ENCODE peak calls at places on chromosomes 11 and 22, in six cellular contexts. Q is thoracic aorta; L is CD8-positive, alpha-beta memory T cell; R is neural progenitor cell; Y is small intestine; M is cardiac muscle cell. T is an unnamed sample. For H3K27me3, the result is how much of the 10 kb centered on the place peaks cover.

GRCh38 chr11:11430431-11430830 is 77.4 kb upstream of the CSNK2A3 start:
- DNase-seq in Y (no peak), Q (no peak), L (no peak), R (no peak), M (no peak), T (no peak)

GRCh38 chr11:72725731-72726042 is 26.5 kb downstream of the ARAP1 start:
- DNase-seq in M (no peak), Y (no peak), L (no peak), R (no peak), Q (no peak), T (no peak)

GRCh38 chr11:111400595-111400994 is 21.5 kb upstream of the POU2AF1 start:
- DNase-seq in Q (no peak), L (no peak), R (no peak), Y (no peak), M (no peak), T (no peak)

GRCh38 chr11:75190652-75191329 is 39.9 kb downstream of the SLCO2B1 start:
- DNase-seq in Y (no peak), M (no peak), Q (no peak), R (no peak), L (no peak), T (no peak)

GRCh38 chr22:49299821-49300231 is 527.8 kb downstream of the BRD1 start:
- DNase-seq in L (peak), Y (no peak), Q (no peak), M (no peak), R (no peak), T (peak)

GRCh38 chr11:1531961-1532586 is 40.0 kb downstream of the DUSP8 start:
- DNase-seq in Y (no peak), R (no peak), Q (peak), L (no peak), M (no peak), T (no peak)

GRCh38 chr11:128604723-128605122 is 17.4 kb upstream of the ETS1 start:
- DNase-seq in Q (no peak), L (no peak), R (no peak), M (no peak), Y (no peak), T (no peak)

GRCh38 chr11:31106963-31107576 is 262.5 kb downstream of the DCDC1 start:
- DNase-seq in R (peak), Q (no peak), L (no peak), Y (peak), M (peak), T (peak)

GRCh38 chr22:31544481-31545480 is 48.4 kb downstream of the SFI1 start:
- DNase-seq in L (no peak), Y (no peak), R (no peak), Q (no peak), M (no peak), T (no peak)

GRCh38 chr22:41904450-41905410 is 10.1 kb downstream of the SHISA8 start:
- DNase-seq in Q (no peak), M (no peak), L (no peak), R (no peak), Y (no peak), T (no peak)

GRCh38 chr11:72951193-72951592 is 137.0 kb downstream of the ATG16L2 start:
- DNase-seq in M (peak), Q (no peak), L (no peak), R (no peak), Y (no peak), T (no peak)

GRCh38 chr11:61667684-61668320 is 12.4 kb upstream of the DAGLA start:
- DNase-seq in R (peak), L (no peak), Y (no peak), M (no peak), Q (no peak), T (no peak)

GRCh38 chr22:40400173-40400572 is 29.8 kb downstream of the SGSM3 start:
- DNase-seq in Y (no peak), L (peak), M (no peak), Q (no peak), R (no peak), T (no peak)

GRCh38 chr11:87180743-87181142 is 143.0 kb downstream of the TMEM135 start:
- DNase-seq in Q (no peak), L (no peak), Y (no peak), M (peak), R (no peak), T (no peak)

GRCh38 chr11:69361466-69361865 is 67.5 kb downstream of the MYEOV start:
- DNase-seq in M (no peak), Q (no peak), Y (no peak), L (no peak), R (no peak), T (peak)

GRCh38 chr22:33014621-33015020 is 43.6 kb downstream of the SYN3 start:
- DNase-seq in Y (no peak), M (no peak), Q (no peak), R (no peak), L (no peak), T (no peak)

GRCh38 chr11:16418698-16419097 is 62.4 kb upstream of the SOX6 start:
- DNase-seq in R (no peak), L (no peak), Q (no peak), Y (no peak), M (no peak), T (no peak)

GRCh38 chr11:68338041-68338800 is 25.8 kb downstream of the LRP5 start:
- DNase-seq in Y (no peak), R (no peak), L (no peak), M (no peak), Q (no peak), T (no peak)

GRCh38 chr22:46767249-46767985 is 5.0 kb downstream of the TBC1D22A start:
- DNase-seq in R (no peak), Y (no peak), L (peak), M (no peak), Q (no peak), T (no peak)

GRCh38 chr22:49936973-49937757 is 18.7 kb downstream of the CRELD2 start:
- DNase-seq in L (no peak), Q (no peak), R (no peak), M (no peak), Y (no peak), T (no peak)

GRCh38 chr11:129864811-129865210 is 30.6 kb downstream of the NFRKB start:
- DNase-seq in R (no peak), L (no peak), Y (no peak), M (no peak), Q (no peak), T (no peak)

GRCh38 chr11:45162064-45162375 is 15.6 kb downstream of the PRDM11 start:
- DNase-seq in Q (no peak), M (no peak), L (no peak), R (no peak), Y (no peak), T (no peak)
- H3K27ac ChIP-seq in Q (peak), M (no peak), L (no peak), R (no peak), Y (no peak), T (no peak)

GRCh38 chr11:64710418-64711137 is 12.4 kb downstream of the NRXN2 start:
- DNase-seq in L (no peak), R (no peak), M (no peak), Y (no peak), Q (no peak), T (no peak)

GRCh38 chr11:64712430-64713030 is 10.5 kb downstream of the NRXN2 start:
- DNase-seq in R (no peak), M (no peak), L (no peak), Q (no peak), Y (no peak), T (no peak)

GRCh38 chr11:64711944-64712306 is 11.1 kb downstream of the NRXN2 start:
- DNase-seq in Y (no peak), M (no peak), L (no peak), Q (no peak), R (no peak), T (no peak)

GRCh38 chr11:64713031-64713780 is 9.8 kb downstream of the NRXN2 start:
- DNase-seq in M (peak), Q (no peak), L (no peak), Y (peak), R (peak), T (no peak)

DNA sequence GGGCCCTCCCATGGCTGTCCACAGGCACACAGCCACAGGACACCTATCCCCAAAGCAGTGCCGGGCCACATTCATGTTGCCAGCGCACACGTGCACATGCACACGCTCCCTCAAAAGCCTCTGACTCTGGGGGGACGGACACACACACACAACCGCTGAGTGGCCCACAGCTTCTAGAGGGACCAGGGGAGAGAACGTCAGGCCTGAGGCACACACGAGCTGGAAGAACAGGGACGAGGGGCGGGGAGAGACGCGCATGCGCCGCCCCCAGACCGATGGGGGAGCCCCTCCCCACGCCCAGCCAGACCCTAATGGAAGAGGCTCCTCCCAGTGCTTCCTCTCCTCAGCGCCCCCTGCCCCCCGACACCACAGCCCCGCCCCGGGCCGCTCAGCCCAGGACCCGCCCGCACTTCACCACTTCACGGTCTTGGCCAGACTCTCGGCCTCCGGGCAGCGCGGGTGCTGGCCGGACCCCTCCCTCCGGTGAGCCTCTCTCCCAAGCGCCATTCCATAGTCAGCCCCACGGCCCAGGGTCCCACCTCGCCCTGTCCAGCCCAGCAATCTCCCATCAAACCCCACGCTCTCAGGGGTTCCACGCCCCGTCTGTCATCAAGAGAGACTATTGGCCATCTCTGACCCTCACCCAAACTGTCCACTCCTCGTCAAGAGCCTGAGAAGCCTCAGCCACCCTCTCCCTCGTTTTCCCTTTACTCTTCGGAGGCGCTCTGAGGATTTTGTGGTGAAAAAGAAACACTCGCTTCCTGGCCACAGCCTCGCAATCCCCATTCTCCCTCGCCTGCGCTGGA is 11.7 kb downstream of the NRXN2 start:
- DNase-seq in Y (no peak), L (no peak), R (peak), Q (no peak), M (no peak), T (peak)
- H3K27me3 ChIP-seq in Y (half or more), L (under half), R (half or more), Q (under half), M (half or more), T (half or more)

GRCh38 chr22:24576793-24577192 is 16.1 kb downstream of the LRRC75B start:
- DNase-seq in L (no peak), M (no peak), Q (no peak), Y (peak), R (no peak), T (no peak)
- H3K27ac ChIP-seq in L (no peak), M (peak), Q (no peak), Y (peak), R (no peak), T (no peak)

GRCh38 chr11:57095896-57096295 is 85.9 kb upstream of the LRRC55 start:
- DNase-seq in Y (no peak), L (no peak), Q (no peak), R (no peak), M (no peak), T (no peak)
- H3K27me3 ChIP-seq in Y (under half), L (under half), Q (under half), R (under half), M (under half), T (under half)

GRCh38 chr22:38748487-38749136 is 7.2 kb downstream of the SUN2 start:
- DNase-seq in R (no peak), Q (no peak), Y (no peak), M (no peak), L (no peak), T (no peak)
- H3K27ac ChIP-seq in R (no peak), Q (no peak), Y (no peak), M (no peak), L (no peak), T (no peak)

GRCh38 chr22:39250838-39251237 is 6.1 kb upstream of the PDGFB start:
- DNase-seq in Y (no peak), M (no peak), R (no peak), L (no peak), Q (no peak), T (no peak)

GRCh38 chr22:39251762-39252460 is 7.1 kb upstream of the PDGFB start:
- DNase-seq in Y (no peak), Q (no peak), M (no peak), R (no peak), L (no peak), T (peak)

GRCh38 chr22:39249081-39249704 is 4.4 kb upstream of the PDGFB start:
- DNase-seq in R (no peak), M (no peak), L (no peak), Y (no peak), Q (no peak), T (no peak)

GRCh38 chr22:39248254-39248653 is 3.5 kb upstream of the PDGFB start:
- DNase-seq in Y (no peak), Q (no peak), L (no peak), M (no peak), R (no peak), T (no peak)

GRCh38 chr22:39250131-39250530 is 5.3 kb upstream of the PDGFB start:
- DNase-seq in R (peak), L (no peak), Y (no peak), M (no peak), Q (no peak), T (no peak)
- H3K27me3 ChIP-seq in R (under half), L (under half), Y (under half), M (under half), Q (under half), T (under half)

DNA sequence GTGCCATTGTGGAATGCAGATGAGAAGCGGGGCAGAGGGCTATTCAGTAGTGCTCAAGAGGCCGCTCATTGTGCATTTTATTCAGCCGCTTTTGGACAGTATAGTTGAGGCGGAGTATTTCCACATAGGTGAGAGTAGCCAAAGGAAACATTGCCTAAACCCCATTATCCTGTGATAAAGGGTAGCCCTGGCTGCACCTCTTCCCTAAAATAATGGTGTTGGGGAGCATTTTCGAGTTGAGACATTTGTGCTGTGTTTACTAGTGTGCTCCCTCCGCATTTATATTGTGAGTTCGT is 68.8 kb downstream of the SPECC1L start:
- DNase-seq in Q (no peak), Y (no peak), L (no peak), M (no peak), R (no peak), T (no peak)
- H3K27ac ChIP-seq in Q (no peak), Y (no peak), L (no peak), M (peak), R (peak), T (no peak)

DNA sequence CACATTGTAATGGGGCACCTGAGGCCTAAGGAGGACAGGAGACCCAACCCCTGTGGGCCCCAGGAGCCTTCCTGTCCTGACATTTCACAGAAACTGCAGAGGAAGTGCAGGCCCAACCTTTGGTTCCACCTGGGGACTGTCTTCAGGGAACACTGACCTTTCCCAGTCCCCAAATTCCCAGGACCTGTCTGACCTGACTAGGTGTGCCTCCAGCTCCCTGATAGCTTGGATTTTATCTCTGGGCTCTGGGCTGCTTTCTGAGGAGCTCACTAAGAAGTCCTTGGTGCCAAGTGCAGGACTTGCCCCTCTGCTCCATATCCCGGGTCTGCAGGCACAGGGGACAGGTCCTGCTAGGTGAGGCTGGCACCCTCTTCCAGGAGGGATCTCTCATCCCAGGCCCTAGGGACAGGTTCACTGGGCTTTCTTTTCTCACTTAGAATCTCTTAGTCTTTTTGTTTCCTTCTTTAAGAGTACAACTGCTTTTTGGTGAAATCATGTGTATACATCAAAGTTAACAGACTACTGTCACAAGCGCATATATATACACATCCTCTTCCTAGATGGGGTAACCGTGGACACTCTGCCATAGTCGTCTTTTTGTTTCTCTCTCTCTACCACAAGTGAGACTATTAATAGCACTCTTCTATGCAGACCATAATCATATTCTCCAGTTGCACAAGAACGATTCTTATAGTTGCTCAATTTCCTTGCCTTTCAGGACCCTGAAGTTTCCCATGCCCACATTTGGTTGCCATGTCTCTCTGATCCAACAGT is 72.0 kb upstream of the IGLL5 start:
- DNase-seq in L (no peak), Y (no peak), R (no peak), Q (no peak), M (no peak), T (no peak)
- H3K27me3 ChIP-seq in L (under half), Y (under half), R (half or more), Q (under half), M (under half), T (under half)

GRCh38 chr11:85799142-85799541 is 11.8 kb downstream of the SYTL2 start:
- DNase-seq in L (no peak), M (no peak), Y (no peak), Q (no peak), R (no peak), T (no peak)
- H3K27ac ChIP-seq in L (no peak), M (no peak), Y (no peak), Q (no peak), R (no peak), T (no peak)

T was measured in SJSA1.